ENCODE peak calls at places on chromosomes 12 and 14, in six cellular contexts. J is effector memory CD4-positive, alpha-beta T cell; L is ovary; X is trophoblast cell; W is substantia nigra; M is uterus. E is an unnamed sample.

GRCh38 chr12:58841058-58841798 is 79.1 kb downstream of the LRIG3 start:
- DNase-seq in J (no peak), L (no peak), X (no peak), W (no peak), M (no peak), E (peak)

GRCh38 chr14:101604935-101605767 is 43.9 kb downstream of the DIO3 start:
- DNase-seq in J (no peak), L (no peak), X (no peak), W (no peak), M (no peak), E (no peak)

GRCh38 chr14:46401066-46401465 is 250.5 kb downstream of the RPL10L start:
- DNase-seq in J (no peak), L (no peak), X (no peak), W (no peak), M (no peak), E (no peak)

GRCh38 chr12:10634427-10634826 is 21.0 kb upstream of the MAGOHB start:
- DNase-seq in J (no peak), L (no peak), X (peak), W (no peak), M (no peak), E (no peak)

GRCh38 chr12:40697566-40698257 is 5.5 kb downstream of the CNTN1 start:
- DNase-seq in J (no peak), L (no peak), X (peak), W (no peak), M (no peak), E (no peak)

GRCh38 chr12:48194780-48195179 is 8.3 kb downstream of the OR10AD1 start:
- DNase-seq in J (no peak), L (no peak), X (peak), W (no peak), M (no peak), E (no peak)

GRCh38 chr12:94174576-94174975 is 26.2 kb downstream of the PLXNC1 start:
- DNase-seq in J (no peak), L (no peak), X (no peak), W (no peak), M (no peak), E (peak)

GRCh38 chr12:86903166-86903565 is 647.0 kb upstream of the MGAT4C start:
- DNase-seq in J (no peak), L (no peak), X (no peak), W (no peak), M (no peak), E (no peak)

GRCh38 chr12:42643881-42644579 is 54.5 kb upstream of the PRICKLE1 start:
- DNase-seq in J (no peak), L (no peak), X (no peak), W (no peak), M (no peak), E (no peak)

GRCh38 chr14:22521449-22522239 is 67.4 kb downstream of the DAD1 start:
- DNase-seq in J (no peak), L (no peak), X (no peak), W (no peak), M (no peak), E (no peak)

GRCh38 chr12:42704810-42705401 is 115.4 kb upstream of the PRICKLE1 start:
- DNase-seq in J (no peak), L (no peak), X (no peak), W (no peak), M (no peak), E (no peak)

GRCh38 chr12:71303199-71303598 is 136.4 kb upstream of the LGR5 start:
- DNase-seq in J (no peak), L (no peak), X (peak), W (no peak), M (no peak), E (no peak)

GRCh38 chr12:88553941-88554658 is 26.2 kb downstream of the KITLG start:
- DNase-seq in J (no peak), L (no peak), X (no peak), W (no peak), M (no peak), E (no peak)

GRCh38 chr12:13011098-13011497 is 11.0 kb upstream of the HEBP1 start:
- DNase-seq in J (no peak), L (no peak), X (no peak), W (no peak), M (no peak), E (no peak)

GRCh38 chr12:12870454-12870853 is 20.9 kb upstream of the GPRC5A start:
- DNase-seq in J (no peak), L (no peak), X (peak), W (no peak), M (no peak), E (no peak)

GRCh38 chr14:70317091-70317968 is 42.2 kb downstream of the COX16 start:
- DNase-seq in J (no peak), L (no peak), X (no peak), W (no peak), M (no peak), E (no peak)

GRCh38 chr12:30970559-30971202 is 44.1 kb downstream of the TSPAN11 start:
- DNase-seq in J (no peak), L (no peak), X (peak), W (no peak), M (no peak), E (peak)

GRCh38 chr14:75783184-75783583 is 122.1 kb downstream of the TTLL5 start:
- DNase-seq in J (no peak), L (no peak), X (peak), W (no peak), M (no peak), E (no peak)

GRCh38 chr12:109709401-109710278 is 4.0 kb upstream of the FAM222A start:
- DNase-seq in J (no peak), L (no peak), X (no peak), W (no peak), M (no peak), E (no peak)

DNA sequence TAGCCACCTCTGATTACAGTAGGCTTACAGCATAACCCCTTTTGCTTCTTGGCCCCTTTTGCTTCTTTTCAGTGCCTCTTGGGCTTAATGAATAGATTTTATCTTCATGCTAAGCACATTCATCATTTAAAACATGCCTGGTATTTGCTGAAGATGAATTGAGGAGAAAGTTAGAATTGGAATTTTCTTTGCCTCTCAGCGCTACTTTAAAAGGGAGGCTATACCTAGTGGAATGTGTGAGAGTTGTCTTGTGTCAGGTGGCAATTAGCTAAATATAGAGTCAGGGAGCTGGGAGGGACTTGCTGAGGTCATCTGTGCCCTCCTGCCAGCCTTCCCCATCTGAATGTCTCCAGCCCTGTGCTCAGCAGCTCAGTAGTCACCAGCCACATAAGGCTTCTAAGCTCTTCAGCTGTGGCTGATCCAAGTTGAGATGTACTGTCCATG is 132.2 kb downstream of the SAMD4A start:
- DNase-seq in J (no peak), L (no peak), X (no peak), W (no peak), M (no peak), E (peak)
- H3K27ac ChIP-seq in J (no peak), L (no peak), X (no peak), W (no peak), M (peak), E (peak)

DNA sequence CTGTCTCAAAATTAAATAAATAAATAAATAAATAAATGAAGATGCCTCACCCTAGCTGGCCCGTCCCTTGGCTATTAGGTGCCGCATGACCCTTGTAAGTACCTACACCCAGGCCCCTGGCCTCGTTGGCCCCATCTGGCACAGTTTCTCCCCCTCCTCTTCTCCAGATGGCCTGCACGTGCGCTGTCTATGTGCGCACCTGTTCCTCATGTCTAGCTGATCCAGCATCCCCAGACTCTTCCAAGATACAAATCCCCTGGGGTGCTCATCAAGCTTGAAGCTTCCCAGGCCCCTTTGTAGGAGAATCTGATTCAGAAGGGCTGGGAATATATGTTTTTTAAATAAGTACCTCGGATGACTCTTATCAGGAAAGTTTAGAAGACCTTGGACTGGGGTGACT is 133.3 kb downstream of the CHST11 start:
- DNase-seq in J (no peak), L (no peak), X (no peak), W (no peak), M (no peak), E (no peak)
- H3K27ac ChIP-seq in J (no peak), L (no peak), X (no peak), W (no peak), M (no peak), E (no peak)

GRCh38 chr12:95614384-95614982 is 63.2 kb upstream of the USP44 start:
- DNase-seq in J (no peak), L (no peak), X (peak), W (no peak), M (no peak), E (peak)

GRCh38 chr12:95613021-95613420 is 61.7 kb upstream of the USP44 start:
- DNase-seq in J (no peak), L (no peak), X (peak), W (no peak), M (no peak), E (no peak)

GRCh38 chr12:95615735-95616134 is 64.5 kb upstream of the USP44 start:
- DNase-seq in J (no peak), L (no peak), X (no peak), W (no peak), M (no peak), E (no peak)

GRCh38 chr12:95608252-95609033 is 57.2 kb upstream of the USP44 start:
- DNase-seq in J (no peak), L (peak), X (no peak), W (no peak), M (peak), E (peak)

DNA sequence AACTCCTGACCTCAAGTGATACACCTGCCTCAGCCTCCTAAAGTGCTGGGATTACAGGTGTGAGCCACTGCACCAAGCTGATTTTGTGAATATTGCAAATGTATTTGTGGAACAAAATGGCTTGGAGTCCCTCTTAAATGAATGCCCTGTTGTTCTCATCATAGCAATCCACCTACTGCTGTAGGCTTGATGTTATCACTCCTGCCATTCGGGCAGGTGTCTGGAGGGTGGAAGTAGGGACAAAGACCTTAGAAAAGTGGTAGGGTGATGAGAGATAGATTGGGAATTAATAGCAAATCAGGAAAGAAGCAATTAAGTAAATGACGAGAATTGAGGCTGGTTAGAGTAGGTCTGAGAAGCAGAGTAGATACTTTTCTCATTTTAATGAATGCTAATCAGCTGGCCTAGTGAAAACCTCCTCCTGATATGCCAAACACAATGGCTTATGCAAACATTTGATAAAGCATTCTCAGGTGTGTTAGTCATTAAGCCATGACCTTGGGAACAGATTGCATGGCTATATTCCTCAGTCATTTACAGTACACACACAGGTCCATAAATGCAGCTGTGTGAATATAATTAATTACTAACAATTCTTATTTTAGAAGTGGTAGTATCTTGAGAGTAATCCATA is 60.5 kb upstream of the USP44 start:
- DNase-seq in J (no peak), L (no peak), X (peak), W (no peak), M (no peak), E (no peak)
- H3K27ac ChIP-seq in J (no peak), L (no peak), X (no peak), W (no peak), M (no peak), E (peak)

GRCh38 chr12:509494-509893 is 49.8 kb downstream of the B4GALNT3 start:
- DNase-seq in J (no peak), L (no peak), X (no peak), W (no peak), M (no peak), E (no peak)
- H3K27ac ChIP-seq in J (no peak), L (no peak), X (no peak), W (peak), M (no peak), E (peak)

GRCh38 chr12:101969-102878 is 35.7 kb downstream of the IQSEC3 start:
- DNase-seq in J (no peak), L (no peak), X (no peak), W (no peak), M (no peak), E (no peak)

GRCh38 chr12:104573-105081 is 38.1 kb downstream of the IQSEC3 start:
- DNase-seq in J (no peak), L (no peak), X (no peak), W (no peak), M (no peak), E (no peak)

GRCh38 chr12:105696-106095 is 39.1 kb downstream of the IQSEC3 start:
- DNase-seq in J (no peak), L (no peak), X (no peak), W (no peak), M (no peak), E (no peak)

GRCh38 chr12:103169-103981 is 36.8 kb downstream of the IQSEC3 start:
- DNase-seq in J (no peak), L (no peak), X (no peak), W (no peak), M (no peak), E (no peak)

DNA sequence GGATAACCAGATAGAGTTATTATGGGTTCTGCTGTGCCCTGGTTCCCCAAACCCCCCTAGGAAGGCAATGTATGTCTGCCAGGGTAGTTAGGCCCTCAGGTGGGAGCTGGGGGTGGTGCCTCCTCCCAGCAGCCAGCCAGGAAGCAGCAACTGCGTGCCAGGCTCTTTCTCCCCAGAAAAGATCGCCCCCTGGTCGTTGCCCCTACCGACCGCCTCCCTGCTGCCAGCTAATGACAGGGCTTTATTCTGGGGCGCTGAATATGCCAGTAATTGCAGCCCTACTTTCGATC is 36.3 kb downstream of the IQSEC3 start:
- DNase-seq in J (no peak), L (no peak), X (no peak), W (no peak), M (no peak), E (no peak)
- H3K27ac ChIP-seq in J (no peak), L (no peak), X (no peak), W (no peak), M (no peak), E (no peak)